ENCODE peak calls at places on chromosome 21, in nine cellular contexts. Y, B, I, H, K, W, E, U and N are unnamed samples.

GRCh38 chr21:34204021-34204420 is 130.6 kb downstream of the MRPS6 start:
- DNase-seq in Y (no peak), B (no peak), I (no peak), H (no peak), K (no peak), W (no peak), E (no peak), U (no peak), N (no peak)

GRCh38 chr21:31531967-31532366 is 127.5 kb upstream of the SOD1 start:
- DNase-seq in Y (no peak), B (no peak), I (no peak), H (no peak), K (no peak), W (no peak), E (no peak), U (no peak), N (no peak)

GRCh38 chr21:44378646-44379581 is 25.5 kb downstream of the TRPM2 start:
- DNase-seq in Y (no peak), B (no peak), I (peak), H (no peak), K (no peak), W (no peak), E (no peak), U (no peak), N (peak)

GRCh38 chr21:32499249-32500055 is 85.9 kb downstream of the TCP10L start:
- DNase-seq in Y (no peak), B (no peak), I (no peak), H (no peak), K (no peak), W (no peak), E (peak), U (no peak), N (no peak)

GRCh38 chr21:45306832-45307571 is 19.3 kb upstream of the POFUT2 start:
- DNase-seq in Y (no peak), B (no peak), I (peak), H (no peak), K (peak), W (no peak), E (peak), U (peak), N (peak)

GRCh38 chr21:42848932-42849758 is 30.2 kb downstream of the WDR4 start:
- DNase-seq in Y (no peak), B (no peak), I (peak), H (no peak), K (no peak), W (no peak), E (no peak), U (no peak), N (peak)

GRCh38 chr21:45361033-45361997 is 43.6 kb upstream of the COL18A1 start:
- DNase-seq in Y (no peak), B (no peak), I (no peak), H (no peak), K (no peak), W (no peak), E (no peak), U (no peak), N (peak)

GRCh38 chr21:20258542-20258941 is 739.7 kb upstream of the NCAM2 start:
- DNase-seq in Y (no peak), B (no peak), I (no peak), H (no peak), K (no peak), W (no peak), E (no peak), U (no peak), N (no peak)

GRCh38 chr21:31264574-31264973 is 79.5 kb downstream of the TIAM1 start:
- DNase-seq in Y (no peak), B (no peak), I (no peak), H (no peak), K (no peak), W (no peak), E (no peak), U (no peak), N (no peak)

GRCh38 chr21:35753308-35753707 is 307.0 kb downstream of the SETD4 start:
- DNase-seq in Y (no peak), B (no peak), I (no peak), H (no peak), K (no peak), W (no peak), E (no peak), U (no peak), N (no peak)

GRCh38 chr21:42815217-42815616 is 64.1 kb downstream of the WDR4 start:
- DNase-seq in Y (no peak), B (no peak), I (no peak), H (no peak), K (no peak), W (no peak), E (no peak), U (no peak), N (no peak)

GRCh38 chr21:41641821-41642368 is 125.0 kb downstream of the RIPK4 start:
- DNase-seq in Y (no peak), B (no peak), I (peak), H (peak), K (peak), W (no peak), E (peak), U (no peak), N (no peak)

GRCh38 chr21:29056005-29056404 is 17.4 kb downstream of the CCT8 start:
- DNase-seq in Y (no peak), B (no peak), I (no peak), H (no peak), K (no peak), W (no peak), E (no peak), U (no peak), N (no peak)

GRCh38 chr21:38817371-38818335 is 11.9 kb downstream of the ETS2 start:
- DNase-seq in Y (no peak), B (no peak), I (no peak), H (no peak), K (peak), W (no peak), E (no peak), U (no peak), N (no peak)

GRCh38 chr21:34702341-34702807 is 33.6 kb downstream of the CLIC6 start:
- DNase-seq in Y (no peak), B (no peak), I (peak), H (no peak), K (peak), W (no peak), E (no peak), U (peak), N (no peak)

GRCh38 chr21:44423312-44423821 is 31.9 kb upstream of the LRRC3 start:
- DNase-seq in Y (no peak), B (no peak), I (peak), H (no peak), K (no peak), W (no peak), E (no peak), U (no peak), N (no peak)

GRCh38 chr21:22791986-22792560 is 1793.9 kb downstream of the NCAM2 start:
- DNase-seq in Y (no peak), B (no peak), I (no peak), H (peak), K (peak), W (no peak), E (no peak), U (peak), N (no peak)